ENCODE peak calls at places on chromosomes 7 and 10, in nine cellular contexts. E is kidney glomerular epithelial cell; B is NCI-H187; K is stimulated activated CD4-positive, alpha-beta T cell treated with anti-CD3 and anti-CD28 coated beads, Interleukin-1b, Interleukin-23, amount 100 ng/mL, for 24 hours; G is MM.1S; A is RWPE1; W is sciatic nerve; C is SW 1271; M is activated naive CD8-positive, alpha-beta T cell treated with anti-CD3 and anti-CD28 coated beads for 36 hours. P is an unnamed sample.
A peak's percentile ranks its signal among the peaks of the same experiment; 100 is the strongest.

GRCh38 chr10:114605155-114605797 is 52.8 kb downstream of the ABLIM1 start:
- DNase-seq in E (peak; percentile 91), B (no peak), K (no peak), G (no peak), A (no peak), W (no peak), C (no peak), M (no peak), P (no peak)

GRCh38 chr7:143248781-143249354 is 14.4 kb upstream of the GSTK1 start:
- DNase-seq in E (no peak), B (no peak), K (no peak), G (no peak), A (no peak), W (no peak), C (no peak), M (no peak), P (no peak)

GRCh38 chr7:78379148-78379547 is 580.6 kb downstream of the PHTF2 start:
- DNase-seq in E (no peak), B (no peak), K (no peak), G (no peak), A (no peak), W (no peak), C (no peak), M (no peak), P (no peak)

GRCh38 chr7:51253157-51253556 is 63.5 kb downstream of the COBL start:
- DNase-seq in E (no peak), B (no peak), K (no peak), G (no peak), A (peak; percentile 14), W (no peak), C (no peak), M (no peak), P (no peak)

GRCh38 chr7:2497500-2498336 is 21.5 kb upstream of the GRIFIN start:
- DNase-seq in E (no peak), B (no peak), K (no peak), G (no peak), A (no peak), W (no peak), C (no peak), M (no peak), P (no peak)

GRCh38 chr7:31307941-31308340 is 32.6 kb downstream of the NEUROD6 start:
- DNase-seq in E (no peak), B (no peak), K (no peak), G (no peak), A (no peak), W (no peak), C (no peak), M (no peak), P (no peak)

GRCh38 chr10:43225004-43225786 is 41.7 kb downstream of the RASGEF1A start:
- DNase-seq in E (no peak), B (no peak), K (no peak), G (no peak), A (no peak), W (no peak), C (no peak), M (no peak), P (no peak)

GRCh38 chr7:67566101-67566500 is 569.5 kb downstream of the TYW1 start:
- DNase-seq in E (no peak), B (no peak), K (no peak), G (no peak), A (no peak), W (no peak), C (no peak), M (no peak), P (no peak)

GRCh38 chr10:129058664-129059155 is 408.3 kb upstream of the MGMT start:
- DNase-seq in E (no peak), B (no peak), K (no peak), G (no peak), A (no peak), W (no peak), C (no peak), M (no peak), P (no peak)

GRCh38 chr10:84540022-84540616 is 211.7 kb downstream of the CCSER2 start:
- DNase-seq in E (peak; percentile 70), B (no peak), K (no peak), G (no peak), A (peak; percentile 71), W (no peak), C (peak; percentile 14), M (no peak), P (no peak)

GRCh38 chr10:121813211-121813812 is 114.5 kb downstream of the ATE1 start:
- DNase-seq in E (peak; percentile 5), B (no peak), K (no peak), G (no peak), A (no peak), W (no peak), C (no peak), M (no peak), P (no peak)

GRCh38 chr7:92415225-92415624 is 32.1 kb upstream of the GATAD1 start:
- DNase-seq in E (no peak), B (no peak), K (no peak), G (no peak), A (no peak), W (no peak), C (no peak), M (no peak), P (no peak)

GRCh38 chr7:133290676-133291332 is 37.9 kb downstream of the EXOC4 start:
- DNase-seq in E (peak; percentile 35), B (no peak), K (no peak), G (no peak), A (no peak), W (no peak), C (no peak), M (no peak), P (no peak)

GRCh38 chr7:920351-921070 is 34.0 kb downstream of the ADAP1 start:
- DNase-seq in E (no peak), B (no peak), K (no peak), G (no peak), A (no peak), W (peak; percentile 59), C (no peak), M (no peak), P (no peak)

GRCh38 chr10:97713351-97713827 is at the start of gene MARVELD1:
- DNase-seq in E (peak; percentile 20), B (no peak), K (no peak), G (no peak), A (peak; percentile 83), W (peak; percentile 92), C (peak; percentile 54), M (peak; percentile 27), P (no peak)

GRCh38 chr7:12812111-12812510 is 124.7 kb downstream of the ARL4A start:
- DNase-seq in E (no peak), B (no peak), K (no peak), G (no peak), A (no peak), W (no peak), C (no peak), M (no peak), P (no peak)

GRCh38 chr7:132877578-132877977 is 204.3 kb downstream of the CHCHD3 start:
- DNase-seq in E (no peak), B (no peak), K (no peak), G (no peak), A (no peak), W (no peak), C (no peak), M (no peak), P (no peak)

GRCh38 chr10:79404690-79405131 is 40.7 kb downstream of the ZCCHC24 start:
- DNase-seq in E (no peak), B (no peak), K (no peak), G (no peak), A (no peak), W (peak; percentile 53), C (no peak), M (no peak), P (no peak)

GRCh38 chr7:106471686-106472440 is 187.1 kb upstream of the NAMPT start:
- DNase-seq in E (no peak), B (no peak), K (no peak), G (no peak), A (no peak), W (no peak), C (no peak), M (no peak), P (no peak)

GRCh38 chr7:137987011-137987334 is 14.9 kb downstream of the CREB3L2 start:
- DNase-seq in E (no peak), B (no peak), K (no peak), G (no peak), A (no peak), W (no peak), C (no peak), M (no peak), P (no peak)

GRCh38 chr10:106609867-106610266 is 554.6 kb downstream of the SORCS1 start:
- DNase-seq in E (no peak), B (no peak), K (no peak), G (no peak), A (no peak), W (no peak), C (no peak), M (no peak), P (no peak)

GRCh38 chr10:132355297-132355696 is 23.3 kb downstream of the LRRC27 start:
- DNase-seq in E (no peak), B (no peak), K (no peak), G (no peak), A (no peak), W (no peak), C (no peak), M (no peak), P (no peak)

GRCh38 chr10:30434273-30435067 is 486 bp downstream of the MAP3K8 start:
- DNase-seq in E (peak; percentile 79), B (no peak), K (peak; percentile 29), G (peak; percentile 73), A (no peak), W (peak; percentile 93), C (peak; percentile 16), M (peak; percentile 74), P (no peak)

GRCh38 chr10:93071674-93072224 is 1.9 kb upstream of the CYP26A1 start:
- DNase-seq in E (no peak), B (no peak), K (no peak), G (peak; percentile 55), A (no peak), W (no peak), C (no peak), M (no peak), P (no peak)

GRCh38 chr10:101166430-101166829 is 35.3 kb downstream of the TLX1 start:
- DNase-seq in E (no peak), B (no peak), K (no peak), G (no peak), A (no peak), W (no peak), C (no peak), M (no peak), P (no peak)

GRCh38 chr10:103881420-103882284 is 26.3 kb upstream of the SH3PXD2A start:
- DNase-seq in E (no peak), B (no peak), K (no peak), G (peak; percentile 36), A (peak; percentile 96), W (no peak), C (no peak), M (no peak), P (no peak)

GRCh38 chr7:95908499-95908898 is 136.1 kb downstream of the DYNC1I1 start:
- DNase-seq in E (no peak), B (no peak), K (no peak), G (no peak), A (no peak), W (no peak), C (no peak), M (no peak), P (no peak)

GRCh38 chr7:46713868-46714596 is 793.0 kb upstream of the IGFBP3 start:
- DNase-seq in E (peak; percentile 14), B (no peak), K (no peak), G (no peak), A (no peak), W (no peak), C (no peak), M (no peak), P (no peak)

GRCh38 chr10:36412942-36413341 is 712.5 kb upstream of the ANKRD30A start:
- DNase-seq in E (no peak), B (no peak), K (no peak), G (no peak), A (peak; percentile 26), W (no peak), C (no peak), M (no peak), P (no peak)

GRCh38 chr7:37251222-37251621 is 197.4 kb downstream of the ELMO1 start:
- DNase-seq in E (no peak), B (no peak), K (no peak), G (no peak), A (no peak), W (no peak), C (no peak), M (no peak), P (no peak)

GRCh38 chr10:8581521-8582225 is 527.2 kb downstream of the GATA3 start:
- DNase-seq in E (no peak), B (no peak), K (no peak), G (no peak), A (no peak), W (no peak), C (no peak), M (no peak), P (no peak)